ENCODE peak calls at places on chromosomes 16 and 17, in seven cellular contexts. X, F, P, L, V, Y and I are unnamed samples.

GRCh38 chr16:48959204-48959603 is 322.4 kb downstream of the CBLN1 start:
- DNase-seq in Y (no peak), L (no peak), F (no peak), X (no peak), V (no peak), P (no peak), I (no peak)

GRCh38 chr16:17173134-17173729 is 297.5 kb downstream of the XYLT1 start:
- DNase-seq in P (no peak), L (peak), F (no peak), V (no peak), Y (peak), X (no peak), I (peak)

GRCh38 chr17:10429416-10430045 is 7.8 kb upstream of the MYH8 start:
- DNase-seq in L (no peak), F (no peak), V (no peak), Y (no peak), X (no peak), P (no peak), I (no peak)

GRCh38 chr16:68492501-68493411 is 44.4 kb upstream of the SMPD3 start:
- DNase-seq in P (no peak), Y (no peak), X (no peak), L (no peak), F (peak), V (no peak), I (no peak)

GRCh38 chr17:49696233-49696761 is 11.5 kb downstream of the SLC35B1 start:
- DNase-seq in P (peak), X (no peak), F (no peak), L (no peak), V (no peak), Y (no peak), I (no peak)

GRCh38 chr17:37220609-37220953 is 155.2 kb upstream of the C17orf78 start:
- DNase-seq in F (no peak), X (no peak), L (no peak), V (no peak), Y (no peak), P (no peak), I (no peak)

GRCh38 chr16:11994187-11995119 is 17.9 kb downstream of the SNX29 start:
- DNase-seq in V (peak), X (no peak), P (no peak), Y (no peak), F (no peak), L (no peak), I (peak)

GRCh38 chr17:71118039-71118438 is 948.7 kb downstream of the KCNJ2 start:
- DNase-seq in X (no peak), P (no peak), V (no peak), L (no peak), F (peak), Y (no peak), I (no peak)

GRCh38 chr17:19301274-19301946 is 61.1 kb downstream of the B9D1 start:
- DNase-seq in P (no peak), V (no peak), X (no peak), Y (no peak), L (no peak), F (no peak), I (no peak)

GRCh38 chr16:13435873-13436474 is 484.0 kb upstream of the ERCC4 start:
- DNase-seq in P (no peak), L (no peak), Y (no peak), F (no peak), X (no peak), V (no peak), I (no peak)

GRCh38 chr16:51317575-51317974 is 166.5 kb upstream of the SALL1 start:
- DNase-seq in Y (no peak), V (no peak), L (no peak), P (no peak), F (no peak), X (no peak), I (no peak)

GRCh38 chr16:56669005-56669839 is at the start of gene MT1H:
- DNase-seq in V (no peak), X (no peak), L (no peak), Y (no peak), P (no peak), F (no peak), I (no peak)

GRCh38 chr17:48723555-48724239 is 712 bp downstream of the PRAC2 start:
- DNase-seq in L (no peak), V (peak), P (no peak), X (no peak), Y (no peak), F (no peak), I (no peak)

GRCh38 chr17:4839221-4839620 is 6.1 kb downstream of the MINK1 start:
- DNase-seq in X (no peak), F (no peak), V (no peak), L (no peak), P (no peak), Y (no peak), I (no peak)

GRCh38 chr17:47789611-47790520 is 31.7 kb downstream of the OSBPL7 start:
- DNase-seq in Y (peak), V (peak), X (no peak), F (peak), P (peak), L (peak), I (no peak)

GRCh38 chr17:17782425-17783120 is 54.2 kb downstream of the SREBF1 start:
- DNase-seq in L (no peak), Y (no peak), V (no peak), P (peak), X (peak), F (peak), I (no peak)

GRCh38 chr17:50763716-50764450 is 3.4 kb downstream of the ANKRD40CL start:
- DNase-seq in L (no peak), V (no peak), F (peak), Y (no peak), P (no peak), X (no peak), I (no peak)

GRCh38 chr17:46974086-46974485 is 5.0 kb downstream of the RPRML start:
- DNase-seq in L (peak), X (peak), V (no peak), F (peak), P (no peak), Y (no peak), I (no peak)

GRCh38 chr16:3175157-3176153 is 12.5 kb upstream of the OR1F1 start:
- DNase-seq in P (peak), V (no peak), L (no peak), X (peak), F (peak), Y (no peak), I (no peak)

GRCh38 chr17:7959503-7960253 is 27.7 kb downstream of the CNTROB start:
- DNase-seq in P (no peak), L (no peak), X (no peak), V (no peak), Y (no peak), F (no peak), I (no peak)

GRCh38 chr16:70663524-70664324 is 17.4 kb downstream of the IL34 start:
- DNase-seq in P (no peak), X (no peak), L (peak), V (no peak), Y (no peak), F (no peak), I (peak)

GRCh38 chr16:84607694-84608093 is 10.2 kb downstream of the COTL1 start:
- DNase-seq in V (no peak), F (no peak), Y (no peak), X (no peak), P (no peak), L (no peak), I (no peak)